ENCODE peak calls at places on chromosomes 5 and 9, in four cellular contexts. V, Z, Q and A are unnamed samples.

GRCh38 chr9:109813310-109813709 is 33.3 kb downstream of the PALM2AKAP2 start:
- DNase-seq in V (no peak), Z (no peak), Q (no peak), A (no peak)

GRCh38 chr5:103414598-103414997 is 148.0 kb downstream of the NUDT12 start:
- DNase-seq in Z (no peak), V (no peak), Q (no peak), A (no peak)

GRCh38 chr9:90010793-90011192 is 406.0 kb downstream of the GADD45G start:
- DNase-seq in Q (no peak), V (no peak), Z (no peak), A (no peak)

GRCh38 chr9:124098141-124098905 is 86.8 kb downstream of the LHX2 start:
- DNase-seq in V (no peak), Q (no peak), Z (no peak), A (no peak)

GRCh38 chr9:110065527-110065926 is 142.4 kb downstream of the C9orf152 start:
- DNase-seq in Q (no peak), V (no peak), Z (no peak), A (no peak)

GRCh38 chr9:92763721-92764380 is 782 bp downstream of the BICD2 start:
- DNase-seq in Q (peak), Z (no peak), V (no peak), A (no peak)

GRCh38 chr5:34847552-34847951 is 8.6 kb downstream of the TTC23L start:
- DNase-seq in Q (no peak), V (no peak), Z (no peak), A (no peak)

GRCh38 chr9:114504341-114505186 is 709 bp downstream of the WHRN start:
- DNase-seq in Z (peak), Q (peak), V (peak), A (peak)

GRCh38 chr5:38515648-38516047 is 40.8 kb downstream of the LIFR start:
- DNase-seq in Q (no peak), Z (no peak), V (no peak), A (no peak)

GRCh38 chr9:124594215-124594614 is 87.0 kb upstream of the NR5A1 start:
- DNase-seq in Q (no peak), V (no peak), Z (no peak), A (no peak)

GRCh38 chr9:108842610-108843295 is 13.0 kb downstream of the ACTL7B start:
- DNase-seq in V (no peak), Z (no peak), Q (no peak), A (no peak)

GRCh38 chr5:154221371-154221896 is 30.9 kb downstream of the GALNT10 start:
- DNase-seq in Q (no peak), V (peak), Z (no peak), A (no peak)

GRCh38 chr9:133534346-133535284 is at the start of gene ADAMTSL2:
- DNase-seq in Q (peak), V (peak), Z (peak), A (peak)

GRCh38 chr9:81566074-81566698 is 123.2 kb downstream of the TLE1 start:
- DNase-seq in Z (no peak), Q (no peak), V (no peak), A (no peak)

GRCh38 chr5:125245216-125245615 is 498.8 kb upstream of the ZNF608 start:
- DNase-seq in Z (no peak), V (no peak), Q (no peak), A (no peak)

GRCh38 chr5:30112842-30113241 is 1080.6 kb upstream of the CDH6 start:
- DNase-seq in V (no peak), Z (no peak), Q (no peak), A (no peak)

GRCh38 chr9:114382951-114383865 is 4.6 kb downstream of the AKNA start:
- DNase-seq in V (no peak), Q (peak), Z (no peak), A (no peak)

GRCh38 chr5:171651102-171651501 is 134.5 kb upstream of the SMIM23 start:
- DNase-seq in Z (no peak), V (no peak), Q (no peak), A (no peak)

GRCh38 chr5:168269950-168270349 is 21.5 kb upstream of the WWC1 start:
- DNase-seq in Q (no peak), Z (no peak), V (no peak), A (no peak)

GRCh38 chr9:88680041-88680440 is 145.1 kb downstream of the NXNL2 start:
- DNase-seq in Z (no peak), Q (no peak), V (no peak), A (no peak)

GRCh38 chr9:89433826-89434225 is 64.1 kb downstream of the SEMA4D start:
- DNase-seq in Z (no peak), V (no peak), Q (no peak), A (no peak)

GRCh38 chr9:135797507-135798302 is 95.7 kb downstream of the KCNT1 start:
- DNase-seq in Z (peak), V (no peak), Q (peak), A (peak)

GRCh38 chr5:168472329-168472728 is 13.9 kb upstream of the RARS1 start:
- DNase-seq in V (no peak), Q (no peak), Z (no peak), A (no peak)

GRCh38 chr9:18601026-18601425 is 127.1 kb downstream of the ADAMTSL1 start:
- DNase-seq in V (no peak), Q (no peak), Z (no peak), A (no peak)

GRCh38 chr9:31100311-31100710 is 1284.1 kb upstream of the ACO1 start:
- DNase-seq in V (no peak), Q (no peak), Z (no peak), A (no peak)

GRCh38 chr9:133439337-133439736 is 17.2 kb downstream of the ADAMTS13 start:
- DNase-seq in Z (no peak), V (no peak), Q (no peak), A (no peak)

GRCh38 chr5:168529361-168530234 is 493 bp downstream of the FBLL1 start:
- DNase-seq in V (no peak), Q (peak), Z (no peak), A (no peak)

GRCh38 chr9:77752566-77752965 is 104.4 kb upstream of the GNA14 start:
- DNase-seq in Z (no peak), V (no peak), Q (no peak), A (no peak)

GRCh38 chr5:16574789-16575785 is 41.7 kb downstream of the RETREG1 start:
- DNase-seq in V (no peak), Z (no peak), Q (no peak), A (no peak)

GRCh38 chr5:178576591-178577351 is 13.4 kb downstream of the COL23A1 start:
- DNase-seq in Q (peak), V (no peak), Z (no peak), A (no peak)

GRCh38 chr5:28305891-28306290 is 1267.5 kb upstream of the CDH9 start:
- DNase-seq in Z (no peak), Q (no peak), V (no peak), A (no peak)

GRCh38 chr9:97594414-97594921 is 38.7 kb downstream of the TSTD2 start:
- DNase-seq in Z (peak), V (no peak), Q (no peak), A (no peak)

GRCh38 chr5:108143581-108143980 is 238.3 kb downstream of the FBXL17 start:
- DNase-seq in Q (no peak), V (no peak), Z (no peak), A (no peak)

GRCh38 chr9:12538842-12539584 is 154.2 kb upstream of the TYRP1 start:
- DNase-seq in V (no peak), Z (peak), Q (peak), A (no peak)

GRCh38 chr9:6538666-6539071 is 106.9 kb downstream of the GLDC start:
- DNase-seq in Z (no peak), V (no peak), Q (no peak), A (no peak)

GRCh38 chr5:135210286-135211055 is 176.4 kb upstream of the PITX1 start:
- DNase-seq in V (peak), Z (no peak), Q (no peak), A (peak)

GRCh38 chr9:118522093-118523028 is 818.2 kb downstream of the TLR4 start:
- DNase-seq in Z (peak), Q (peak), V (no peak), A (no peak)